ENCODE peak calls at places on chromosomes 2 and 18, in six cellular contexts. One of them, this sample, is unnamed. For H3K4me1, the result is how much of the 10 kb centered on the place peaks cover.

GRCh38 chr2:62485780-62486765 is 19.9 kb downstream of the TMEM17 start:
- DNase-seq in tibial nerve: no peak
- DNase-seq in stomach: no peak
- DNase-seq in adrenal gland: no peak
- DNase-seq in body of pancreas: peak
- DNase-seq in Peyer's patch: no peak
- DNase-seq in this sample: no peak

GRCh38 chr2:112644933-112645395 is 775 bp upstream of the SLC20A1 start:
- DNase-seq in tibial nerve: no peak
- DNase-seq in stomach: no peak
- DNase-seq in adrenal gland: no peak
- DNase-seq in body of pancreas: no peak
- DNase-seq in Peyer's patch: no peak
- DNase-seq in this sample: no peak

GRCh38 chr2:64932327-64933216 is 56.6 kb upstream of the SLC1A4 start:
- DNase-seq in tibial nerve: no peak
- DNase-seq in stomach: no peak
- DNase-seq in adrenal gland: no peak
- DNase-seq in body of pancreas: no peak
- DNase-seq in Peyer's patch: no peak
- DNase-seq in this sample: no peak

GRCh38 chr2:73870084-73870483 is 22.7 kb upstream of the ACTG2 start:
- DNase-seq in tibial nerve: peak
- DNase-seq in stomach: peak
- DNase-seq in adrenal gland: no peak
- DNase-seq in body of pancreas: peak
- DNase-seq in Peyer's patch: no peak
- DNase-seq in this sample: no peak

GRCh38 chr2:54212456-54212855 is 43.6 kb downstream of the TSPYL6 start:
- DNase-seq in tibial nerve: no peak
- DNase-seq in stomach: no peak
- DNase-seq in adrenal gland: no peak
- DNase-seq in body of pancreas: peak
- DNase-seq in Peyer's patch: no peak
- DNase-seq in this sample: no peak

GRCh38 chr2:188976545-188977268 is 2.5 kb downstream of the COL3A1 start:
- DNase-seq in tibial nerve: no peak
- DNase-seq in stomach: no peak
- DNase-seq in adrenal gland: no peak
- DNase-seq in body of pancreas: no peak
- DNase-seq in Peyer's patch: no peak
- DNase-seq in this sample: no peak

GRCh38 chr2:121095257-121096080 is 189.5 kb downstream of the TFCP2L1 start:
- DNase-seq in tibial nerve: peak
- DNase-seq in stomach: peak
- DNase-seq in adrenal gland: peak
- DNase-seq in body of pancreas: peak
- DNase-seq in Peyer's patch: peak
- DNase-seq in this sample: peak

GRCh38 chr18:7177131-7177744 is 53.7 kb upstream of the LRRC30 start:
- DNase-seq in tibial nerve: peak
- DNase-seq in stomach: no peak
- DNase-seq in adrenal gland: peak
- DNase-seq in body of pancreas: peak
- DNase-seq in Peyer's patch: no peak
- DNase-seq in this sample: peak

GRCh38 chr2:217723078-217723477 is 279.7 kb downstream of the TNS1 start:
- DNase-seq in tibial nerve: no peak
- DNase-seq in stomach: no peak
- DNase-seq in adrenal gland: no peak
- DNase-seq in body of pancreas: no peak
- DNase-seq in Peyer's patch: no peak
- DNase-seq in this sample: no peak

GRCh38 chr2:69216535-69217332 is 170.3 kb downstream of the GFPT1 start:
- DNase-seq in tibial nerve: no peak
- DNase-seq in stomach: no peak
- DNase-seq in adrenal gland: no peak
- DNase-seq in body of pancreas: peak
- DNase-seq in Peyer's patch: no peak
- DNase-seq in this sample: no peak

GRCh38 chr18:57242285-57242684 is 95.4 kb downstream of the BOD1L2 start:
- DNase-seq in tibial nerve: no peak
- DNase-seq in stomach: no peak
- DNase-seq in adrenal gland: no peak
- DNase-seq in body of pancreas: no peak
- DNase-seq in Peyer's patch: no peak
- DNase-seq in this sample: no peak

GRCh38 chr18:78765142-78765541 is 214.5 kb upstream of the SALL3 start:
- DNase-seq in tibial nerve: no peak
- DNase-seq in stomach: no peak
- DNase-seq in adrenal gland: no peak
- DNase-seq in body of pancreas: no peak
- DNase-seq in Peyer's patch: no peak
- DNase-seq in this sample: no peak

GRCh38 chr2:26970928-26971627 is 641 bp downstream of the MAPRE3 start:
- DNase-seq in tibial nerve: peak
- DNase-seq in stomach: no peak
- DNase-seq in adrenal gland: no peak
- DNase-seq in body of pancreas: no peak
- DNase-seq in Peyer's patch: no peak
- DNase-seq in this sample: peak

GRCh38 chr2:234275515-234275914 is 221.4 kb downstream of the ARL4C start:
- DNase-seq in tibial nerve: no peak
- DNase-seq in stomach: no peak
- DNase-seq in adrenal gland: no peak
- DNase-seq in body of pancreas: peak
- DNase-seq in Peyer's patch: no peak
- DNase-seq in this sample: no peak

GRCh38 chr18:52875711-52876110 is 535.7 kb downstream of the DCC start:
- DNase-seq in tibial nerve: no peak
- DNase-seq in stomach: no peak
- DNase-seq in adrenal gland: no peak
- DNase-seq in body of pancreas: no peak
- DNase-seq in Peyer's patch: no peak
- DNase-seq in this sample: no peak
- H3K4me1 ChIP-seq in tibial nerve: under half
- H3K4me1 ChIP-seq in stomach: under half
- H3K4me1 ChIP-seq in adrenal gland: under half
- H3K4me1 ChIP-seq in body of pancreas: under half
- H3K4me1 ChIP-seq in Peyer's patch: under half
- H3K4me1 ChIP-seq in this sample: under half

GRCh38 chr18:2571200-2572143 is at the start of the genes METTL4 and NDC80:
- DNase-seq in tibial nerve: peak
- DNase-seq in stomach: peak
- DNase-seq in adrenal gland: peak
- DNase-seq in body of pancreas: peak
- DNase-seq in Peyer's patch: peak
- DNase-seq in this sample: peak
- TF ChIP-seq POLR2A in tibial nerve: no peak
- TF ChIP-seq POLR2A in stomach: no peak
- TF ChIP-seq POLR2A in adrenal gland: no peak
- TF ChIP-seq POLR2A in body of pancreas: peak
- TF ChIP-seq POLR2A in Peyer's patch: peak
- TF ChIP-seq POLR2A in this sample: peak

GRCh38 chr2:216692636-216693413 is 2.5 kb downstream of the IGFBP5 start:
- DNase-seq in tibial nerve: peak
- DNase-seq in stomach: peak
- DNase-seq in adrenal gland: peak
- DNase-seq in body of pancreas: peak
- DNase-seq in Peyer's patch: no peak
- DNase-seq in this sample: peak

GRCh38 chr2:216689397-216689796 is 6.0 kb downstream of the IGFBP5 start:
- DNase-seq in tibial nerve: no peak
- DNase-seq in stomach: no peak
- DNase-seq in adrenal gland: no peak
- DNase-seq in body of pancreas: no peak
- DNase-seq in Peyer's patch: no peak
- DNase-seq in this sample: no peak

GRCh38 chr2:216690451-216691209 is 4.7 kb downstream of the IGFBP5 start:
- DNase-seq in tibial nerve: no peak
- DNase-seq in stomach: no peak
- DNase-seq in adrenal gland: no peak
- DNase-seq in body of pancreas: peak
- DNase-seq in Peyer's patch: no peak
- DNase-seq in this sample: no peak

GRCh38 chr2:216693414-216694100 is 1.8 kb downstream of the IGFBP5 start:
- DNase-seq in tibial nerve: no peak
- DNase-seq in stomach: no peak
- DNase-seq in adrenal gland: no peak
- DNase-seq in body of pancreas: no peak
- DNase-seq in Peyer's patch: no peak
- DNase-seq in this sample: no peak

DNA sequence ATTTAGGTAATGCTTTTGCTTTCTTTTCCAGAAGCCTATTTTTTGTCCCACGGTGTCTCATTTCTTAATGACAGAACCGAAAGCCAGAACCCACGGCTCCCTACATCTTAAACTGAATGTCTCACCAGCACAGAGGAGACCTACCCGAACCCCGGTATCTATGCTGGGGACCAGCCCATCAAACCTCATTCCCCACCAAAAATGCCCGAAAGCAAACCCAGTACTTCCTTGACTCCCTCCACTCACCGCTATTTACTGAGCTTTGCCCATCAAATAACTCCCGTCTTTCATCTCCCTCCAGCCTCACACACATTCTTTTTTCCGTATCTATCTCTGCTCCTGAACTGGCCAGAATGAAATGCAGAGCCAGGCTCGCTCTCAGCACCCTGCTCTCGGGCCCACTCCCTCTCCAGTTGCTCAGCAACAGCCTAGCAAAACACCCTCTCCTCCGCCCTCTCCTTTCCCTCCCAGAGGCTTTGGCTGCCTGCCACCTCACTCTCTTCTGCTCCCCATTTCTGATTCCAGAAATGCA is 4.1 kb downstream of the IGFBP5 start:
- DNase-seq in tibial nerve: peak
- DNase-seq in stomach: peak
- DNase-seq in adrenal gland: peak
- DNase-seq in body of pancreas: peak
- DNase-seq in Peyer's patch: no peak
- DNase-seq in this sample: no peak
- H3K4me3 ChIP-seq in tibial nerve: peak
- H3K4me3 ChIP-seq in stomach: peak
- H3K4me3 ChIP-seq in adrenal gland: no peak
- H3K4me3 ChIP-seq in body of pancreas: no peak
- H3K4me3 ChIP-seq in Peyer's patch: peak
- H3K4me3 ChIP-seq in this sample: no peak

GRCh38 chr2:101281482-101281881 is 27.0 kb downstream of the RNF149 start:
- DNase-seq in tibial nerve: no peak
- DNase-seq in stomach: no peak
- DNase-seq in adrenal gland: no peak
- DNase-seq in body of pancreas: no peak
- DNase-seq in Peyer's patch: no peak
- DNase-seq in this sample: no peak
- H3K4me1 ChIP-seq in tibial nerve: under half
- H3K4me1 ChIP-seq in stomach: under half
- H3K4me1 ChIP-seq in adrenal gland: under half
- H3K4me1 ChIP-seq in body of pancreas: under half
- H3K4me1 ChIP-seq in Peyer's patch: under half
- H3K4me1 ChIP-seq in this sample: under half

This sample was measured in upper lobe of left lung.